ENCODE peak calls at places on chromosome 12, in seven cellular contexts. X is K562, K is GM12878, I is HepG2, W is SK-N-SH, O is GM12892, G is H1. S is an unnamed sample.

GRCh38 chr12:104422441-104422840 is 34.3 kb upstream of the CHST11 start:
- DNase-seq in I (no peak), O (no peak), W (no peak), X (no peak), G (no peak), K (no peak), S (no peak)

GRCh38 chr12:46187023-46187422 is 81.8 kb downstream of the SLC38A1 start:
- DNase-seq in W (no peak), G (no peak), I (no peak), O (no peak), X (no peak), K (no peak), S (no peak)

GRCh38 chr12:106267535-106267934 is 19.7 kb upstream of the CKAP4 start:
- DNase-seq in O (no peak), W (no peak), K (no peak), G (no peak), X (no peak), I (no peak), S (no peak)

GRCh38 chr12:39372929-39373328 is 70.0 kb downstream of the KIF21A start:
- DNase-seq in I (no peak), G (no peak), O (no peak), W (no peak), X (no peak), K (peak; percentile 61), S (peak; percentile 5)

GRCh38 chr12:88299567-88300101 is 157.5 kb downstream of the TMTC3 start:
- DNase-seq in W (no peak), I (no peak), G (no peak), X (peak; percentile 8), K (peak; percentile 91), O (peak; percentile 1), S (peak; percentile 5)

GRCh38 chr12:113852273-113852672 is 113.9 kb downstream of the RBM19 start:
- DNase-seq in X (no peak), K (no peak), I (no peak), O (no peak), W (no peak), G (no peak), S (no peak)

GRCh38 chr12:67331123-67331522 is 62.0 kb downstream of the CAND1 start:
- DNase-seq in G (no peak), I (no peak), X (no peak), O (no peak), K (no peak), W (no peak), S (no peak)

GRCh38 chr12:98901189-98901588 is 256.1 kb downstream of the APAF1 start:
- DNase-seq in I (no peak), G (no peak), O (no peak), K (no peak), W (no peak), X (no peak), S (no peak)

GRCh38 chr12:29053567-29053966 is 95.5 kb upstream of the FAR2 start:
- DNase-seq in X (peak; percentile 7), K (no peak), W (no peak), O (no peak), I (no peak), G (no peak), S (no peak)

GRCh38 chr12:115341442-115341841 is 657.5 kb upstream of the TBX3 start:
- DNase-seq in K (no peak), X (no peak), O (no peak), I (no peak), W (no peak), G (no peak), S (no peak)

GRCh38 chr12:7302536-7303113 is 1.2 kb upstream of the ACSM4 start:
- DNase-seq in G (no peak), O (no peak), X (no peak), K (no peak), I (no peak), W (no peak), S (no peak)

GRCh38 chr12:57055834-57056233 is 5.9 kb upstream of the MYO1A start:
- DNase-seq in G (no peak), W (no peak), I (no peak), X (no peak), K (no peak), O (no peak), S (no peak)

GRCh38 chr12:50162225-50162624 is 4.9 kb downstream of the CERS5 start:
- DNase-seq in X (no peak), I (no peak), W (no peak), K (no peak), O (no peak), G (no peak), S (no peak)

GRCh38 chr12:48996794-48997718 is 2.1 kb downstream of the DDN start:
- DNase-seq in K (no peak), O (peak; percentile 61), G (peak; percentile 89), I (peak; percentile 65), X (peak; percentile 85), W (peak; percentile 82), S (peak; percentile 72)

GRCh38 chr12:93322784-93323183 is 54.9 kb upstream of the NUDT4 start:
- DNase-seq in K (no peak), I (no peak), O (no peak), X (no peak), W (no peak), G (no peak), S (no peak)

GRCh38 chr12:75660805-75661404 is 149.5 kb upstream of the KRR1 start:
- DNase-seq in W (no peak), K (no peak), X (no peak), I (no peak), O (no peak), G (no peak), S (no peak)

GRCh38 chr12:64273527-64274403 is 51.7 kb upstream of the KICS2 start:
- DNase-seq in I (peak; percentile 6), O (no peak), W (peak; percentile 30), G (peak; percentile 71), X (peak; percentile 40), K (no peak), S (no peak)

GRCh38 chr12:98509063-98509462 is 6.3 kb upstream of the TMPO start:
- DNase-seq in O (no peak), X (no peak), G (peak; percentile 41), K (no peak), I (peak; percentile 20), W (no peak), S (no peak)

GRCh38 chr12:47817272-47818006 is 2.3 kb downstream of the HDAC7 start:
- DNase-seq in W (no peak), K (no peak), I (peak; percentile 50), G (no peak), X (no peak), O (no peak), S (no peak)

GRCh38 chr12:57552692-57553321 is 3.0 kb downstream of the KIF5A start:
- DNase-seq in G (no peak), O (no peak), X (peak; percentile 74), W (no peak), I (no peak), K (no peak), S (no peak)

GRCh38 chr12:5718680-5719079 is 226.4 kb downstream of the ANO2 start:
- DNase-seq in K (no peak), X (no peak), W (no peak), I (no peak), O (no peak), G (no peak), S (no peak)

GRCh38 chr12:62581288-62582064 is 114.8 kb downstream of the MON2 start:
- DNase-seq in G (no peak), O (no peak), I (peak; percentile 28), X (peak; percentile 35), K (no peak), W (peak; percentile 39), S (no peak)

GRCh38 chr12:50458606-50459005 is 46.2 kb upstream of the DIP2B start:
- DNase-seq in O (no peak), I (no peak), X (no peak), G (no peak), W (no peak), K (no peak), S (no peak)

GRCh38 chr12:53990311-53991076 is 5.5 kb downstream of the HOXC10 start:
- DNase-seq in I (no peak), O (no peak), W (no peak), G (no peak), X (no peak), K (no peak), S (no peak)

GRCh38 chr12:116880213-116880816 is 926 bp downstream of the HRK start:
- DNase-seq in G (no peak), W (peak; percentile 34), I (no peak), K (no peak), O (no peak), X (no peak), S (no peak)

GRCh38 chr12:57216931-57217871 is 607 bp downstream of the NXPH4 start:
- DNase-seq in K (no peak), O (no peak), X (no peak), I (no peak), W (peak; percentile 56), G (peak; percentile 66), S (no peak)

DNA sequence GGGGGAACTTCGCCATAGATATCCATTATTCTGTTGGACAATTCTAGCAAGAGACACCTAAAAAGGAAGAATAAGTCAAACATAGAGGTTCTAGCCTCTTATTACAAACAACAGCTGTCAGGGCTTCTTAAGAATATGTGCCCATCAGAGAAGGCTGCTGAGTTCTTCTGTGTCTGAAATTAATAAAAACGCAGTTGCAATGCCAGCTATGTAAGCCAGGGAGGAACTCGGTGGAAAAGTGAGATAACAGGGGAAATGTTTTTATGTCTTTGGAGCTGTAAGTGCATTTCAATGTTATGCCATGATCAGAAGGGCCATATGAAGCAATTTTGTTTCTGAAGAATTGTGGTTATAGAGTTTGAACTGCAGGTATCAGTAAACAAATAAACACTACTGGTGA is 95.0 kb downstream of the SYT1 start:
- DNase-seq in O (no peak), W (no peak), I (no peak), K (no peak), X (no peak), G (no peak), S (no peak)
- TF ChIP-seq TAF1 in O (no peak), W (no peak), I (no peak), K (no peak), X (no peak), G (no peak), S (no peak)

GRCh38 chr12:10901427-10901826 is 7.9 kb downstream of the TAS2R13 start:
- DNase-seq in G (no peak), K (no peak), O (no peak), X (peak; percentile 25), W (no peak), I (peak; percentile 34), S (no peak)
- TF ChIP-seq TAF1 in G (no peak), K (no peak), O (no peak), X (no peak), W (no peak), I (no peak), S (no peak)

DNA sequence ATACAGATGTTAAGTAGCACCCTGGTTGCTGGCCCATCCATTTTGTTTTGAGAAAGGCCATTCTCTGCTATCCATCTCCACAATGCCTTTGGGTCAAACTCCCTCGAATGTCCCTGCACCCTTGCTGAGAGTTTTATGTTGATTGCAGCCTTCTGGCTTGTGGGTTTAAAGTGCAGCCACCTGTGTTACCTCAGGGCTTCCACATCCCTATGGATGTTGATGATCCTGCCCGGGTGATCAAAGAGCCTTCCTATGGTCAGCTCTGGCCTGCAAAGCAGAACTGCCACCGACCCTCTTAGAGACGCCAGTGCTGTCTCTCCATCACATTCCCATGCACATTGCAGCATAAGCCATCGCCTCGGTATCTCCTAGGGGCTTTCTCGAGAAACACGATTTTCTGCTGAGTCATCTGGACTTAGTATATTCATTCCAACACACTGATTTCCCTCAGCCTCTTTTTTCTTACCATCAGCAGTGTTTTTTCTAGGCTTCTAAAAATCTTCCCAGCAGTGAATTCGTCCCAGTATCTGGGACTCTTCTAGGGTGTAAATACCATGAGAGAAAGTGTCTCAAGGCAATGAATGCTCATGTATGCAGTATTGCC is 585.7 kb upstream of the TMEM132C start:
- DNase-seq in I (no peak), G (no peak), O (no peak), W (no peak), X (no peak), K (no peak), S (no peak)
- TF ChIP-seq TAF1 in I (no peak), G (no peak), O (no peak), W (no peak), X (no peak), K (no peak), S (no peak)

GRCh38 chr12:79422060-79422812 is 268.5 kb downstream of the PAWR start:
- DNase-seq in I (peak; percentile 13), O (no peak), G (no peak), W (no peak), X (no peak), K (no peak), S (no peak)
- TF ChIP-seq TAF1 in I (no peak), O (no peak), G (no peak), W (no peak), X (no peak), K (no peak), S (no peak)

S was measured in GM12891.